ENCODE peak calls at places on chromosome 18, in five cellular contexts. One of them, this sample, is unnamed.

GRCh38 chr18:79258447-79258846 is 137.3 kb upstream of the NFATC1 start:
- DNase-seq in AG20443: no peak
- DNase-seq in activated naive CD8-positive, alpha-beta T cell treated with anti-CD3 and anti-CD28 coated beads, Interleukin-2, amount 50 U/mL, for 16 hours: no peak
- DNase-seq in NCI-H526: no peak
- DNase-seq in stimulated activated CD4-positive, alpha-beta T cell treated with anti-CD3 and anti-CD28 coated beads, Interleukin-12 subunit alpha, Interleukin-12 subunit beta, amount 100 ng/mL, for 24 hours: no peak
- DNase-seq in this sample: no peak

GRCh38 chr18:9876867-9877654 is 8.7 kb upstream of the TXNDC2 start:
- DNase-seq in AG20443: peak; percentile 70
- DNase-seq in activated naive CD8-positive, alpha-beta T cell treated with anti-CD3 and anti-CD28 coated beads, Interleukin-2, amount 50 U/mL, for 16 hours: no peak
- DNase-seq in NCI-H526: no peak
- DNase-seq in stimulated activated CD4-positive, alpha-beta T cell treated with anti-CD3 and anti-CD28 coated beads, Interleukin-12 subunit alpha, Interleukin-12 subunit beta, amount 100 ng/mL, for 24 hours: no peak
- DNase-seq in this sample: peak; percentile 71

GRCh38 chr18:35045808-35046207 is 4.6 kb downstream of the MAPRE2 start:
- DNase-seq in AG20443: no peak
- DNase-seq in activated naive CD8-positive, alpha-beta T cell treated with anti-CD3 and anti-CD28 coated beads, Interleukin-2, amount 50 U/mL, for 16 hours: no peak
- DNase-seq in NCI-H526: no peak
- DNase-seq in stimulated activated CD4-positive, alpha-beta T cell treated with anti-CD3 and anti-CD28 coated beads, Interleukin-12 subunit alpha, Interleukin-12 subunit beta, amount 100 ng/mL, for 24 hours: no peak
- DNase-seq in this sample: no peak

GRCh38 chr18:22551536-22552151 is 133.9 kb upstream of the CTAGE1 start:
- DNase-seq in AG20443: peak; percentile 70
- DNase-seq in activated naive CD8-positive, alpha-beta T cell treated with anti-CD3 and anti-CD28 coated beads, Interleukin-2, amount 50 U/mL, for 16 hours: no peak
- DNase-seq in NCI-H526: no peak
- DNase-seq in stimulated activated CD4-positive, alpha-beta T cell treated with anti-CD3 and anti-CD28 coated beads, Interleukin-12 subunit alpha, Interleukin-12 subunit beta, amount 100 ng/mL, for 24 hours: no peak
- DNase-seq in this sample: peak; percentile 87

GRCh38 chr18:37385846-37386435 is 179.7 kb downstream of the CELF4 start:
- DNase-seq in AG20443: peak; percentile 37
- DNase-seq in activated naive CD8-positive, alpha-beta T cell treated with anti-CD3 and anti-CD28 coated beads, Interleukin-2, amount 50 U/mL, for 16 hours: no peak
- DNase-seq in NCI-H526: peak; percentile 62
- DNase-seq in stimulated activated CD4-positive, alpha-beta T cell treated with anti-CD3 and anti-CD28 coated beads, Interleukin-12 subunit alpha, Interleukin-12 subunit beta, amount 100 ng/mL, for 24 hours: no peak
- DNase-seq in this sample: peak; percentile 48

GRCh38 chr18:677951-678363 is 20.5 kb downstream of the TYMS start:
- DNase-seq in AG20443: no peak
- DNase-seq in activated naive CD8-positive, alpha-beta T cell treated with anti-CD3 and anti-CD28 coated beads, Interleukin-2, amount 50 U/mL, for 16 hours: no peak
- DNase-seq in NCI-H526: no peak
- DNase-seq in stimulated activated CD4-positive, alpha-beta T cell treated with anti-CD3 and anti-CD28 coated beads, Interleukin-12 subunit alpha, Interleukin-12 subunit beta, amount 100 ng/mL, for 24 hours: no peak
- DNase-seq in this sample: no peak

GRCh38 chr18:63098014-63098981 is 221.3 kb downstream of the BCL2 start:
- DNase-seq in AG20443: no peak
- DNase-seq in activated naive CD8-positive, alpha-beta T cell treated with anti-CD3 and anti-CD28 coated beads, Interleukin-2, amount 50 U/mL, for 16 hours: no peak
- DNase-seq in NCI-H526: no peak
- DNase-seq in stimulated activated CD4-positive, alpha-beta T cell treated with anti-CD3 and anti-CD28 coated beads, Interleukin-12 subunit alpha, Interleukin-12 subunit beta, amount 100 ng/mL, for 24 hours: no peak
- DNase-seq in this sample: no peak

GRCh38 chr18:31426021-31426420 is 21.5 kb upstream of the DSG3 start:
- DNase-seq in AG20443: no peak
- DNase-seq in activated naive CD8-positive, alpha-beta T cell treated with anti-CD3 and anti-CD28 coated beads, Interleukin-2, amount 50 U/mL, for 16 hours: no peak
- DNase-seq in NCI-H526: no peak
- DNase-seq in stimulated activated CD4-positive, alpha-beta T cell treated with anti-CD3 and anti-CD28 coated beads, Interleukin-12 subunit alpha, Interleukin-12 subunit beta, amount 100 ng/mL, for 24 hours: no peak
- DNase-seq in this sample: no peak

GRCh38 chr18:11154369-11154982 is 5.1 kb upstream of the PIEZO2 start:
- DNase-seq in AG20443: peak; percentile 47
- DNase-seq in activated naive CD8-positive, alpha-beta T cell treated with anti-CD3 and anti-CD28 coated beads, Interleukin-2, amount 50 U/mL, for 16 hours: no peak
- DNase-seq in NCI-H526: peak; percentile 50
- DNase-seq in stimulated activated CD4-positive, alpha-beta T cell treated with anti-CD3 and anti-CD28 coated beads, Interleukin-12 subunit alpha, Interleukin-12 subunit beta, amount 100 ng/mL, for 24 hours: no peak
- DNase-seq in this sample: peak; percentile 42

GRCh38 chr18:5962362-5962761 is 67.0 kb upstream of the TMEM200C start:
- DNase-seq in AG20443: no peak
- DNase-seq in activated naive CD8-positive, alpha-beta T cell treated with anti-CD3 and anti-CD28 coated beads, Interleukin-2, amount 50 U/mL, for 16 hours: no peak
- DNase-seq in NCI-H526: no peak
- DNase-seq in stimulated activated CD4-positive, alpha-beta T cell treated with anti-CD3 and anti-CD28 coated beads, Interleukin-12 subunit alpha, Interleukin-12 subunit beta, amount 100 ng/mL, for 24 hours: no peak
- DNase-seq in this sample: no peak

GRCh38 chr18:57294547-57294946 is 57.8 kb upstream of the ST8SIA3 start:
- DNase-seq in AG20443: no peak
- DNase-seq in activated naive CD8-positive, alpha-beta T cell treated with anti-CD3 and anti-CD28 coated beads, Interleukin-2, amount 50 U/mL, for 16 hours: no peak
- DNase-seq in NCI-H526: no peak
- DNase-seq in stimulated activated CD4-positive, alpha-beta T cell treated with anti-CD3 and anti-CD28 coated beads, Interleukin-12 subunit alpha, Interleukin-12 subunit beta, amount 100 ng/mL, for 24 hours: no peak
- DNase-seq in this sample: no peak

GRCh38 chr18:45175505-45175904 is 439.8 kb upstream of the SLC14A2 start:
- DNase-seq in AG20443: no peak
- DNase-seq in activated naive CD8-positive, alpha-beta T cell treated with anti-CD3 and anti-CD28 coated beads, Interleukin-2, amount 50 U/mL, for 16 hours: no peak
- DNase-seq in NCI-H526: no peak
- DNase-seq in stimulated activated CD4-positive, alpha-beta T cell treated with anti-CD3 and anti-CD28 coated beads, Interleukin-12 subunit alpha, Interleukin-12 subunit beta, amount 100 ng/mL, for 24 hours: no peak
- DNase-seq in this sample: no peak

GRCh38 chr18:4994710-4995109 is 202.3 kb downstream of the AKAIN1 start:
- DNase-seq in AG20443: no peak
- DNase-seq in activated naive CD8-positive, alpha-beta T cell treated with anti-CD3 and anti-CD28 coated beads, Interleukin-2, amount 50 U/mL, for 16 hours: no peak
- DNase-seq in NCI-H526: no peak
- DNase-seq in stimulated activated CD4-positive, alpha-beta T cell treated with anti-CD3 and anti-CD28 coated beads, Interleukin-12 subunit alpha, Interleukin-12 subunit beta, amount 100 ng/mL, for 24 hours: no peak
- DNase-seq in this sample: no peak

This sample was measured in ACHN.